ENCODE peak calls at places on chromosomes 13 and 19, in nine cellular contexts. W is iPS DF 6.9; Y is effector memory CD4-positive, alpha-beta T cell; E is WTC11; M is fibroblast of the conjunctiva; K is NCI-H2029 treated with DMSO at 0.1 percent for 48 hours; N is stimulated activated CD4-positive, alpha-beta T cell treated with anti-CD3 and anti-CD28 coated beads, Interleukin-12 subunit alpha, Interleukin-12 subunit beta, amount 100 ng/mL, for 48 hours; H is HEK293T; Q is SHP77. G is an unnamed sample.

GRCh38 chr13:112105244-112105681 is 38.3 kb downstream of the SOX1 start:
- DNase-seq in M (no peak), Q (no peak), N (no peak), E (no peak), Y (no peak), W (no peak), K (no peak), H (no peak), G (no peak)

GRCh38 chr13:20582026-20582425 is 15.1 kb downstream of the IFT88 start:
- DNase-seq in W (no peak), N (no peak), K (no peak), E (no peak), Q (no peak), Y (no peak), M (no peak), H (no peak), G (no peak)

GRCh38 chr13:33711441-33711840 is 106.5 kb upstream of the RFC3 start:
- DNase-seq in K (no peak), N (no peak), E (no peak), W (no peak), M (no peak), Y (no peak), Q (no peak), H (no peak), G (no peak)

GRCh38 chr13:50810998-50811397 is 32.5 kb downstream of the DLEU7 start:
- DNase-seq in H (no peak), M (no peak), Q (no peak), E (no peak), K (no peak), Y (no peak), W (no peak), N (no peak), G (no peak)

GRCh38 chr13:104773775-104774174 is 1707.6 kb upstream of the SLC10A2 start:
- DNase-seq in K (no peak), N (no peak), W (peak), H (peak), M (peak), Q (peak), Y (no peak), E (no peak), G (no peak)

GRCh38 chr13:39451301-39451700 is 151.7 kb downstream of the LHFPL6 start:
- DNase-seq in K (peak), N (no peak), E (no peak), W (no peak), Y (no peak), M (no peak), Q (no peak), H (no peak), G (no peak)

GRCh38 chr13:92538164-92538563 is 688.4 kb upstream of the GPC6 start:
- DNase-seq in Y (no peak), K (no peak), H (no peak), W (no peak), E (no peak), M (no peak), N (no peak), Q (no peak), G (no peak)

GRCh38 chr19:42544146-42544545 is 15.9 kb upstream of the CEACAM1 start:
- DNase-seq in N (no peak), K (no peak), E (no peak), M (no peak), Q (no peak), H (no peak), Y (no peak), W (no peak), G (no peak)

GRCh38 chr13:77509221-77509620 is 26.3 kb upstream of the SCEL start:
- DNase-seq in M (peak), Q (no peak), K (peak), H (no peak), Y (no peak), N (no peak), W (no peak), E (no peak), G (no peak)

GRCh38 chr19:40298026-40298425 is 12.9 kb upstream of the AKT2 start:
- DNase-seq in N (no peak), W (no peak), Y (no peak), H (no peak), Q (no peak), E (peak), K (no peak), M (no peak), G (no peak)

GRCh38 chr19:8108560-8109445 is 40.6 kb downstream of the FBN3 start:
- DNase-seq in M (no peak), H (no peak), N (no peak), Y (no peak), Q (no peak), K (no peak), W (no peak), E (no peak), G (no peak)

GRCh38 chr13:75432811-75433244 is 49.1 kb downstream of the TBC1D4 start:
- DNase-seq in M (no peak), Y (no peak), E (no peak), K (no peak), H (no peak), W (no peak), Q (no peak), N (no peak), G (no peak)

GRCh38 chr19:47074621-47075020 is 26.2 kb upstream of the TMEM160 start:
- DNase-seq in M (no peak), H (no peak), Q (no peak), Y (no peak), W (no peak), K (no peak), E (no peak), N (no peak), G (no peak)

GRCh38 chr19:7748756-7749155 is 1.4 kb upstream of the CD209 start:
- DNase-seq in Q (no peak), H (no peak), W (peak), K (no peak), Y (no peak), E (peak), N (no peak), M (no peak), G (no peak)

GRCh38 chr13:48737689-48738088 is 84.0 kb downstream of the CYSLTR2 start:
- DNase-seq in H (no peak), Y (no peak), K (no peak), N (no peak), Q (no peak), M (no peak), E (no peak), W (no peak), G (no peak)

GRCh38 chr19:33785795-33786194 is 10.9 kb upstream of the KCTD15 start:
- DNase-seq in Q (no peak), H (no peak), M (no peak), E (no peak), Y (no peak), W (no peak), N (no peak), K (no peak), G (no peak)

GRCh38 chr13:52686381-52686780 is 33.7 kb downstream of the SUGT1 start:
- DNase-seq in W (no peak), Q (no peak), Y (no peak), M (no peak), N (no peak), H (no peak), K (no peak), E (no peak), G (no peak)

GRCh38 chr19:50331187-50332013 is 2.2 kb upstream of the KCNC3 start:
- DNase-seq in E (peak), Y (no peak), Q (no peak), K (no peak), N (no peak), H (no peak), W (no peak), M (no peak), G (no peak)

GRCh38 chr13:114104626-114105350 is 27.6 kb downstream of the RASA3 start:
- DNase-seq in K (no peak), Y (no peak), H (no peak), M (no peak), W (no peak), N (no peak), E (peak), Q (no peak), G (no peak)

GRCh38 chr19:2049741-2050348 is 1.2 kb downstream of the MKNK2 start:
- DNase-seq in H (no peak), Y (peak), M (no peak), Q (peak), E (no peak), W (no peak), K (peak), N (peak), G (peak)

GRCh38 chr19:44677019-44677809 is 5.9 kb downstream of the CEACAM19 start:
- DNase-seq in K (peak), M (no peak), Y (no peak), H (peak), Q (no peak), N (no peak), W (no peak), E (no peak), G (no peak)

GRCh38 chr13:99018418-99019180 is 40.7 kb upstream of the DOCK9 start:
- DNase-seq in N (no peak), W (no peak), K (no peak), E (no peak), Q (no peak), Y (no peak), M (peak), H (no peak), G (no peak)

GRCh38 chr13:78875792-78876580 is 217.0 kb upstream of the OBI1 start:
- DNase-seq in H (peak), K (peak), W (peak), Q (no peak), M (no peak), E (peak), N (no peak), Y (no peak), G (no peak)

GRCh38 chr19:1690570-1691307 is 38.3 kb upstream of the TCF3 start:
- DNase-seq in E (peak), K (no peak), H (peak), M (no peak), Y (peak), W (peak), Q (peak), N (peak), G (no peak)

GRCh38 chr19:39518975-39519374 is 4.0 kb downstream of the SELENOV start:
- DNase-seq in Q (no peak), N (no peak), M (no peak), K (no peak), Y (no peak), H (no peak), W (no peak), E (no peak), G (no peak)

GRCh38 chr13:38897521-38897920 is 93.1 kb downstream of the STOML3 start:
- DNase-seq in Q (no peak), W (no peak), K (no peak), M (no peak), H (no peak), Y (no peak), N (no peak), E (no peak), G (no peak)

GRCh38 chr13:87676254-87677042 is 5.3 kb downstream of the SLITRK5 start:
- DNase-seq in H (no peak), M (no peak), N (no peak), Y (no peak), K (no peak), E (peak), W (no peak), Q (no peak), G (no peak)

GRCh38 chr19:14695471-14695870 is 5.6 kb downstream of the ZNF333 start:
- DNase-seq in K (no peak), E (no peak), W (no peak), H (no peak), Y (no peak), M (no peak), N (no peak), Q (no peak), G (no peak)

GRCh38 chr13:96903085-96903484 is 91.2 kb downstream of the OXGR1 start:
- DNase-seq in H (no peak), Q (no peak), K (no peak), E (no peak), M (no peak), N (no peak), W (no peak), Y (no peak), G (no peak)

GRCh38 chr13:94495806-94496205 is 16.3 kb upstream of the DCT start:
- DNase-seq in H (no peak), W (no peak), E (no peak), M (no peak), N (no peak), Q (no peak), Y (no peak), K (no peak), G (no peak)

GRCh38 chr19:17023805-17024204 is 2.8 kb downstream of the CPAMD8 start:
- DNase-seq in Q (no peak), Y (no peak), E (no peak), H (no peak), K (no peak), W (no peak), M (no peak), N (no peak), G (no peak)

GRCh38 chr13:49419292-49419691 is 24.6 kb downstream of the CAB39L start:
- DNase-seq in N (no peak), M (no peak), Q (no peak), Y (no peak), W (no peak), E (no peak), H (no peak), K (no peak), G (no peak)